ENCODE peak calls at places on chromosomes 11 and 22, in six cellular contexts. One of them, this sample, is unnamed.

GRCh38 chr11:77136074-77136473 is 8.0 kb downstream of the MYO7A start:
- DNase-seq in A673: no peak
- DNase-seq in brain microvascular endothelial cell: peak
- DNase-seq in kidney: no peak
- DNase-seq in hepatocyte: no peak
- DNase-seq in cardiac fibroblast: peak
- DNase-seq in this sample: no peak

GRCh38 chr11:45736424-45736823 is 68.5 kb upstream of the SLC35C1 start:
- DNase-seq in A673: no peak
- DNase-seq in brain microvascular endothelial cell: no peak
- DNase-seq in kidney: no peak
- DNase-seq in hepatocyte: peak
- DNase-seq in cardiac fibroblast: peak
- DNase-seq in this sample: no peak

GRCh38 chr22:36304429-36304828 is 51.5 kb downstream of the APOL1 start:
- DNase-seq in A673: no peak
- DNase-seq in brain microvascular endothelial cell: no peak
- DNase-seq in kidney: peak
- DNase-seq in hepatocyte: no peak
- DNase-seq in cardiac fibroblast: no peak
- DNase-seq in this sample: no peak

GRCh38 chr11:73152861-73153483 is 10.9 kb upstream of the FCHSD2 start:
- DNase-seq in A673: no peak
- DNase-seq in brain microvascular endothelial cell: no peak
- DNase-seq in kidney: no peak
- DNase-seq in hepatocyte: no peak
- DNase-seq in cardiac fibroblast: no peak
- DNase-seq in this sample: no peak

GRCh38 chr11:25247336-25247735 is 750.5 kb downstream of the LUZP2 start:
- DNase-seq in A673: no peak
- DNase-seq in brain microvascular endothelial cell: no peak
- DNase-seq in kidney: no peak
- DNase-seq in hepatocyte: no peak
- DNase-seq in cardiac fibroblast: peak
- DNase-seq in this sample: no peak

GRCh38 chr11:91299980-91300379 is 924.6 kb upstream of the FAT3 start:
- DNase-seq in A673: no peak
- DNase-seq in brain microvascular endothelial cell: peak
- DNase-seq in kidney: no peak
- DNase-seq in hepatocyte: no peak
- DNase-seq in cardiac fibroblast: peak
- DNase-seq in this sample: peak

GRCh38 chr11:113553235-113553634 is 78.0 kb upstream of the DRD2 start:
- DNase-seq in A673: peak
- DNase-seq in brain microvascular endothelial cell: peak
- DNase-seq in kidney: no peak
- DNase-seq in hepatocyte: peak
- DNase-seq in cardiac fibroblast: peak
- DNase-seq in this sample: peak

GRCh38 chr11:68528630-68529029 is 68.1 kb downstream of the PPP6R3 start:
- DNase-seq in A673: peak
- DNase-seq in brain microvascular endothelial cell: no peak
- DNase-seq in kidney: no peak
- DNase-seq in hepatocyte: peak
- DNase-seq in cardiac fibroblast: peak
- DNase-seq in this sample: no peak

GRCh38 chr11:608751-609354 is 6.9 kb downstream of the IRF7 start:
- DNase-seq in A673: no peak
- DNase-seq in brain microvascular endothelial cell: no peak
- DNase-seq in kidney: peak
- DNase-seq in hepatocyte: no peak
- DNase-seq in cardiac fibroblast: no peak
- DNase-seq in this sample: no peak

GRCh38 chr22:38448945-38449745 is 5.9 kb downstream of the KCNJ4 start:
- DNase-seq in A673: no peak
- DNase-seq in brain microvascular endothelial cell: no peak
- DNase-seq in kidney: no peak
- DNase-seq in hepatocyte: no peak
- DNase-seq in cardiac fibroblast: no peak
- DNase-seq in this sample: no peak

GRCh38 chr11:134120921-134121526 is 52.2 kb downstream of the JAM3 start:
- DNase-seq in A673: no peak
- DNase-seq in brain microvascular endothelial cell: peak
- DNase-seq in kidney: peak
- DNase-seq in hepatocyte: no peak
- DNase-seq in cardiac fibroblast: peak
- DNase-seq in this sample: no peak

GRCh38 chr11:46306296-46306853 is 28.9 kb downstream of the CREB3L1 start:
- DNase-seq in A673: no peak
- DNase-seq in brain microvascular endothelial cell: no peak
- DNase-seq in kidney: no peak
- DNase-seq in hepatocyte: no peak
- DNase-seq in cardiac fibroblast: peak
- DNase-seq in this sample: no peak

GRCh38 chr11:19013181-19013857 is 47.2 kb downstream of the MRGPRX2 start:
- DNase-seq in A673: peak
- DNase-seq in brain microvascular endothelial cell: no peak
- DNase-seq in kidney: no peak
- DNase-seq in hepatocyte: peak
- DNase-seq in cardiac fibroblast: no peak
- DNase-seq in this sample: no peak
- TF ChIP-seq CTCF in A673: peak
- TF ChIP-seq CTCF in brain microvascular endothelial cell: no peak
- TF ChIP-seq CTCF in kidney: no peak
- TF ChIP-seq CTCF in hepatocyte: no peak
- TF ChIP-seq CTCF in cardiac fibroblast: peak
- TF ChIP-seq CTCF in this sample: no peak

GRCh38 chr11:61329871-61330270 is 3.0 kb downstream of the DDB1 start:
- DNase-seq in A673: no peak
- DNase-seq in brain microvascular endothelial cell: no peak
- DNase-seq in kidney: no peak
- DNase-seq in hepatocyte: no peak
- DNase-seq in cardiac fibroblast: no peak
- DNase-seq in this sample: no peak
- H3K4me3 ChIP-seq in A673: no peak
- H3K4me3 ChIP-seq in brain microvascular endothelial cell: no peak
- H3K4me3 ChIP-seq in kidney: no peak
- H3K4me3 ChIP-seq in hepatocyte: no peak
- H3K4me3 ChIP-seq in cardiac fibroblast: no peak
- H3K4me3 ChIP-seq in this sample: no peak

GRCh38 chr22:19169002-19169946 is 9.3 kb downstream of the SLC25A1 start:
- DNase-seq in A673: no peak
- DNase-seq in brain microvascular endothelial cell: no peak
- DNase-seq in kidney: no peak
- DNase-seq in hepatocyte: peak
- DNase-seq in cardiac fibroblast: no peak
- DNase-seq in this sample: no peak

GRCh38 chr22:19166421-19166820 is 12.1 kb downstream of the SLC25A1 start:
- DNase-seq in A673: no peak
- DNase-seq in brain microvascular endothelial cell: no peak
- DNase-seq in kidney: no peak
- DNase-seq in hepatocyte: no peak
- DNase-seq in cardiac fibroblast: no peak
- DNase-seq in this sample: no peak

GRCh38 chr22:19167106-19167869 is 11.2 kb downstream of the SLC25A1 start:
- DNase-seq in A673: no peak
- DNase-seq in brain microvascular endothelial cell: no peak
- DNase-seq in kidney: no peak
- DNase-seq in hepatocyte: no peak
- DNase-seq in cardiac fibroblast: no peak
- DNase-seq in this sample: no peak

GRCh38 chr22:19169947-19170318 is 8.6 kb downstream of the SLC25A1 start:
- DNase-seq in A673: no peak
- DNase-seq in brain microvascular endothelial cell: no peak
- DNase-seq in kidney: peak
- DNase-seq in hepatocyte: no peak
- DNase-seq in cardiac fibroblast: no peak
- DNase-seq in this sample: no peak

DNA sequence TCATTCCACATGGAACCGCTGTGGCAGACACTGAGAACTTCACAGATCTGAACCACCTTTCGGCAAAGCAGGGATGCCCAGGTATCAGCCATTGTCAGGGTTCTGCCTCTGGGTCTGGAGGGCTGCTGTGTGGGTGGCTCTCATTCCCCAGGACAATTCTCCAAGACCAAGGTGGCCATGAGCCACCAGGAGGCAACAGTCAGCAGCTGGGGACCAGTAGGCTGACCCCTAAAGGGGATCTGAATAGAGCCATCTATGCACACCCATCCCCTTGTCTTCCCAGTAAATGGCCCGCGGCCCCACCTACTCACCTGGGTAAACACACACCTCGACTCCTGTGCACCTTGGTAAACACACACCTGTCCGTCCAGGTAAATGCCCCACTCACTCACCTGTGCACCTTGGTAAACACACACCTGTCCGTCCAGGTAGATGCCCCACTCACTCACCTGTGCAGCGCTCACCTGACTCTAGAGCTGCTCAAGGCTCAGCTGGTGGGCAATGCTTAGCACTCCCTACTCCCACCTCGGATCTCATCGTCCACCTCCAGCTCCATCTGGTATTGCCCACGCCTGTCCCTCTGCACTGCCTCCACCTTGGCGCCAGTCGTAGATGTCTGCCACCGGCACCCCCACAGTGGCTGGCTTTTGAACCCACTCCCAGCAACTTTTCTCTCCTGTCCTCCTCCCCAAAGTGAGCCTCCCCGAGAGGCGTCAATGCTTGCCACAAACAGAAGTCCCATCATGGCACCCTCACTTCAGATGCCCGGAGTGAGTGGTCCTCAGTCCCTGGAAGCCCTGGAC is 10.2 kb downstream of the SLC25A1 start:
- DNase-seq in A673: no peak
- DNase-seq in brain microvascular endothelial cell: no peak
- DNase-seq in kidney: no peak
- DNase-seq in hepatocyte: peak
- DNase-seq in cardiac fibroblast: no peak
- DNase-seq in this sample: no peak
- TF ChIP-seq CTCF in A673: no peak
- TF ChIP-seq CTCF in brain microvascular endothelial cell: peak
- TF ChIP-seq CTCF in kidney: no peak
- TF ChIP-seq CTCF in hepatocyte: peak
- TF ChIP-seq CTCF in cardiac fibroblast: no peak
- TF ChIP-seq CTCF in this sample: peak

DNA sequence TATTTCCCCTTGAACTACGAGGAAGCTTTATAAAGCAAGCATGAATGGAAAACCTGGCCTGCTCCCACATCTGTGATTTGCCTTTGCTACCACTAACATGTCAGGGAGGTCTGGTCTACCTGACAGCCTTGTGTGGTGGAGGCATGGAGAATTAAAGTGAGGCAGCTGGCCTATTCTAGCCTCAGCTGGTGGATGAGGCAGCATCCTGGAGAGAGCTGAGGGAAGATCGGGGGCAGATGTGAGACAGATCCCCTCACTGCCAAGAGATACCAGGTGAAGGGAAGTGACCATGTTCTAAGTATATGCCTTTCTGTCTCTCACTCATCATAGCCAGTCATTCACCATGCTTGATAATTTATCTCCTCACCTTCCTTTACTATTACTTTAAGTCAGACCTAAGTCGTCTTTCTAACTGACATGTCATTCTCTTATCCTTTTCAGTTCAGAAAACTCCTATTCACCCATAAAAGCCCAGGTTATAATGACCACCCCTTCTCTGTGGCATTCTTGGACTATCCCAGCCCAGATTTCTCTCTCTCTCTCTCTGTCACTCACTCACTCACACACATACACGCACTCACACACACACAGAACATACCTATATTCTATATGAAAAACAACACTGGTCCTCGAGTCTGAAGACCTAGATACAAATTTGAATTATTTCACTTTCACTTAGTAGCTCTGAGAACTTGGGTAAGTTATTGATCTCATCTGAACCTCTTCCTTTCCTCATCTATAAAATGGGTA is 90.7 kb downstream of the CSNK2A3 start:
- DNase-seq in A673: no peak
- DNase-seq in brain microvascular endothelial cell: no peak
- DNase-seq in kidney: no peak
- DNase-seq in hepatocyte: no peak
- DNase-seq in cardiac fibroblast: no peak
- DNase-seq in this sample: no peak
- H3K4me3 ChIP-seq in A673: no peak
- H3K4me3 ChIP-seq in brain microvascular endothelial cell: no peak
- H3K4me3 ChIP-seq in kidney: no peak
- H3K4me3 ChIP-seq in hepatocyte: no peak
- H3K4me3 ChIP-seq in cardiac fibroblast: no peak
- H3K4me3 ChIP-seq in this sample: no peak

DNA sequence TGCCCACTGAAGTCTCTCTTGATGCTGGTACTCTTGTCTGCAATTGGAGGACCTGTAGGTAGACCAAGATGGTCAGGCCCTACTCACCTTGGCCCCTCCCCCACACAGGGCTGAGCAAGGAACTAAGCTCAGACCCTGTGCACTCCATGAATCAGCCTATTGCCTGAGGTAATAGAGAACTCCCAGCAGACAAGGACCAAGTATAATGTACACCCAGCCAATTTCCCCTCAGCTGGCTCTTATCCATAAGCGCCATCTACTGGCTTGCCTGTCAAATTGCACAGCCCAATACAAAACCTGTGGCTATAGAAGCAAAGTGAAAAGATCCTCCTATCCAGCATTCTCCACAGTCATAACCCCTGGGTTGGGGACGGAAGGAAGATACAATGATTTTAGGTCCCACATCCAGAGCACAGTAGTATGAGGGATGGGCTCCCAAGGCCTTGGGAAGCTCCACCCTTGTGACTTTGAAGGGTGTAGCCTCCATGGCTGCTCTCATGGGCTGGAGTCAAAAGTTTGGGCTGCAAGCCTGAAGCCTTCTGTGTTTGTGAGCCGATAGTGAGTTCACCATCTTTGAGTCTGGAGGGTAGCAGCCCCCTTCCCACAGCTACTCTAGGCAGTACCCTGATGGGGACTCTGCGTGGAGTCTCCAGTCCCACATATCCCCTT is 56.0 kb downstream of the GLYATL2 start:
- DNase-seq in A673: peak
- DNase-seq in brain microvascular endothelial cell: peak
- DNase-seq in kidney: no peak
- DNase-seq in hepatocyte: peak
- DNase-seq in cardiac fibroblast: peak
- DNase-seq in this sample: peak
- TF ChIP-seq CTCF in A673: peak
- TF ChIP-seq CTCF in brain microvascular endothelial cell: peak
- TF ChIP-seq CTCF in kidney: peak
- TF ChIP-seq CTCF in hepatocyte: peak
- TF ChIP-seq CTCF in cardiac fibroblast: peak
- TF ChIP-seq CTCF in this sample: peak

DNA sequence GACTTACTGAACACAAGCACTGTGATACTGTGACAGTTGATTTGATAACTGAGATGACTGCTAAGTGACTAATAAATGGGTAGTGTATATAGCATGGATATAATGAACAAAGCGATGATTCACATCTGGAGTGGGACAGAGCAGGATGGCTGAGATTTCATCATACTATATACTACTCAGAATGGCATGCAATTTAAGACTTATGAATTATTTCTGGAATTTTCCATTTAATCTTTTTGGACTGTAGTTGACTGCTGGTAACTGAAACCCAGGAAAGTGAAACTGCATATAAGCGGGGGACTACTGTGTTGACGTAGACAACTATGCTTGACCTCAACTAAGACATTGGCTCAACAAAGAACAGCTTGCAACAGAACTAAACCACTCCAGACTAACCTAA is 20.0 kb upstream of the NUCB2 start:
- DNase-seq in A673: peak
- DNase-seq in brain microvascular endothelial cell: peak
- DNase-seq in kidney: no peak
- DNase-seq in hepatocyte: peak
- DNase-seq in cardiac fibroblast: peak
- DNase-seq in this sample: no peak
- H3K4me3 ChIP-seq in A673: no peak
- H3K4me3 ChIP-seq in brain microvascular endothelial cell: no peak
- H3K4me3 ChIP-seq in kidney: no peak
- H3K4me3 ChIP-seq in hepatocyte: no peak
- H3K4me3 ChIP-seq in cardiac fibroblast: no peak
- H3K4me3 ChIP-seq in this sample: no peak